ENCODE peak calls at places on chromosome 13, in four cellular contexts. W is HepG2, H is K562, N is GM12878. D is an unnamed sample.

GRCh38 chr13:112776971-112777370 is 87.1 kb downstream of the ATP11A start:
- DNase-seq in W (no peak), H (no peak), N (no peak), D (no peak)

GRCh38 chr13:85500716-85501256 is 298.4 kb downstream of the SLITRK6 start:
- DNase-seq in W (no peak), H (no peak), N (no peak), D (no peak)

GRCh38 chr13:27533155-27533643 is 82.8 kb upstream of the MTIF3 start:
- DNase-seq in W (peak), H (peak), N (no peak), D (peak)

GRCh38 chr13:99454518-99455183 is 46.6 kb upstream of the TM9SF2 start:
- DNase-seq in W (no peak), H (no peak), N (no peak), D (no peak)

GRCh38 chr13:46403851-46404731 is 17.0 kb upstream of the RUBCNL start:
- DNase-seq in W (no peak), H (no peak), N (no peak), D (no peak)

GRCh38 chr13:64817721-64818120 is 2412.4 kb downstream of the PCDH9 start:
- DNase-seq in W (no peak), H (no peak), N (no peak), D (no peak)

GRCh38 chr13:49441846-49442245 is 2.0 kb downstream of the CAB39L start:
- DNase-seq in W (no peak), H (no peak), N (no peak), D (no peak)

GRCh38 chr13:97574926-97575325 is 141.0 kb downstream of the RAP2A start:
- DNase-seq in W (peak), H (peak), N (no peak), D (peak)

GRCh38 chr13:98847780-98848179 is 95.3 kb upstream of the SLC15A1 start:
- DNase-seq in W (no peak), H (peak), N (no peak), D (no peak)

GRCh38 chr13:29195459-29195858 is 375.3 kb downstream of the MTUS2 start:
- DNase-seq in W (no peak), H (no peak), N (no peak), D (no peak)

GRCh38 chr13:44017756-44018309 is 138.1 kb downstream of the LACC1 start:
- DNase-seq in W (no peak), H (no peak), N (no peak), D (no peak)
- TF ChIP-seq FOXK2 in W (no peak), H (no peak), N (no peak), D (no peak)

GRCh38 chr13:44967656-44968451 is 21.4 kb downstream of the NUFIP1 start:
- DNase-seq in W (no peak), H (no peak), N (no peak), D (no peak)

GRCh38 chr13:44974056-44974798 is 15.0 kb downstream of the NUFIP1 start:
- DNase-seq in W (no peak), H (no peak), N (peak), D (no peak)

GRCh38 chr13:44972956-44973581 is 16.2 kb downstream of the NUFIP1 start:
- DNase-seq in W (peak), H (peak), N (no peak), D (peak)

GRCh38 chr13:44969858-44970484 is 19.3 kb downstream of the NUFIP1 start:
- DNase-seq in W (peak), H (peak), N (no peak), D (peak)

GRCh38 chr13:44971656-44972595 is 17.3 kb downstream of the NUFIP1 start:
- DNase-seq in W (no peak), H (no peak), N (no peak), D (no peak)
- TF ChIP-seq FOXK2 in W (no peak), H (no peak), N (no peak), D (no peak)

DNA sequence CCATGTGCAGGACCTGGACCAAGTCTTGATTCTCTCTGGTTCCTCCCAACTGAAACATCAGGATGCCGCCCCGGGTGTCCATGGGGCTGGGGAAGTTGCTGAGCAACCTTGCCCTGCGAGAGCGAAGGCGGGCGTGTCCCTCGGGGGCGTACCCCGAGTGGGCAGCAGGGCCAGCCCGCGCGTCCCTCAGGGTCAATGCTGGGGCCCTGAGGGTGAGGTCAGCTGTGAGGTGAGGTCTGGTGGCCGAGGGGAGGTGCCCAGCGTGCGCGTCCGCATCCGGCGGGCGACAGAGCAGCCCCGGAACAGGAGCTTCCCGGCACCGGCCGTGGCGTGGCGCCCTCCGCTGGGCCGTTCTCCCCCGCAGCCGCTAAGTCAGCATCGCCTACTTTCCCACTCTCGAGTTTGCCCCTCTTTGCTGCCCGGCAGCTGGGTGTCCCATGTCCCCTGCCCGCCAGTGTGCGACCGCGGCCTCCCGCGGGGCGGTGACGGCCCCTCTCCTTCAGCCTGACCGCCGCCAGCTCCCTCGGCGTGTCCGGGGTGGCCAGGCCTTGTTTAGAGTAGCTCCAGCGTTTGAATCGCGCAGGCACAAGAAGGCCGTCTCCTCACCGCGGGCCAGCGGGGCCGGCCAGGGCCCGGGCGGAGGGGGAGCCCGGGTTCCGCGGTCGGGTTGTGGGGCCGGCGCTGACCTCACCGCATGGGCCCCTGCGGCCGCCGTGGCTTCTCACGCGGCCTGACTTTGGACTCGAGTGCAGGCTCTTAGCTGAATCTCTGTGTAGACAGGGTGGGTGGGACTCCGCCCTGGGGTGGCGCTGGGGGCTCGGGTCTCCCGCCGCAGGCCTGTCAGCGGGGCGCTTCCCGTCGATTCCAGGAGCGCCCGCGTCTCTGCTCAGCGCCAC is 33.0 kb downstream of the GJA3 start:
- DNase-seq in W (peak), H (no peak), N (no peak), D (peak)
- TF ChIP-seq FOXK2 in W (no peak), H (no peak), N (no peak), D (no peak)

GRCh38 chr13:20073775-20074174 is 87.1 kb downstream of the GJA3 start:
- DNase-seq in W (no peak), H (no peak), N (peak), D (no peak)
- TF ChIP-seq FOXK2 in W (no peak), H (no peak), N (no peak), D (no peak)

DNA sequence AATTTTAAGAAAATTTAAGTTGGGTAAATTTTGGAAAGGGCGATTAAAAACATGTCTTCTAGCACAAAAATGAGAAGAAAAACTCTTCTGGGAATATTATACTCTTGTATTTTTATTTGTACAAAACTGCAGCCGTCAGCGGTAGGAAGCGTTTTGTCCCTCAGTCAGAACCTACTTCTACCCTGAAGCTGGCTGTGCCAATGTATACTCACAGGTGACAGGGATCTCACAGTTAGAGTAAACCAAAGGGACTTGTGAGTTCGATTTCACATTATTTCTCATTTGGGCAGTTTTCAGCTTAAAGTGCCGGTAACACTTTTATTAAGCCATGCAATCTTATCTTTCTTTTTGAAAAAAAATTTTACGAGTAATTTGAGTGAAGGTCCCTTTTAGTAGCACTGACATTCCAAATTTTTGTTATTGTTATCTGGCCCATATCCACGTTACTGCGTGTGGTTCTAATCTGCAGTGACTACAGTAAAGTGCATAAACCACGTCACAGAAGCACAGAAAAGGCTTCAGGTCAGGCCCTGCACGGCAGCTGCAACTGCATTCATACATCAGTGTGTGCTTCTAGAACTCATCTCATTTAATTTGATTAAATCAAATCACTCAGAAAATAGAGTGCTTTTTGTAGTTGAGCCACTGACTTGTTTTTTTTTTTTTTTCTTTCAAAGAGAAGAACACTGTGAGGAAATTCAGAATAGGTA is 387.3 kb downstream of the LIG4 start:
- DNase-seq in W (no peak), H (no peak), N (no peak), D (no peak)
- TF ChIP-seq FOXK2 in W (no peak), H (no peak), N (no peak), D (no peak)

DNA sequence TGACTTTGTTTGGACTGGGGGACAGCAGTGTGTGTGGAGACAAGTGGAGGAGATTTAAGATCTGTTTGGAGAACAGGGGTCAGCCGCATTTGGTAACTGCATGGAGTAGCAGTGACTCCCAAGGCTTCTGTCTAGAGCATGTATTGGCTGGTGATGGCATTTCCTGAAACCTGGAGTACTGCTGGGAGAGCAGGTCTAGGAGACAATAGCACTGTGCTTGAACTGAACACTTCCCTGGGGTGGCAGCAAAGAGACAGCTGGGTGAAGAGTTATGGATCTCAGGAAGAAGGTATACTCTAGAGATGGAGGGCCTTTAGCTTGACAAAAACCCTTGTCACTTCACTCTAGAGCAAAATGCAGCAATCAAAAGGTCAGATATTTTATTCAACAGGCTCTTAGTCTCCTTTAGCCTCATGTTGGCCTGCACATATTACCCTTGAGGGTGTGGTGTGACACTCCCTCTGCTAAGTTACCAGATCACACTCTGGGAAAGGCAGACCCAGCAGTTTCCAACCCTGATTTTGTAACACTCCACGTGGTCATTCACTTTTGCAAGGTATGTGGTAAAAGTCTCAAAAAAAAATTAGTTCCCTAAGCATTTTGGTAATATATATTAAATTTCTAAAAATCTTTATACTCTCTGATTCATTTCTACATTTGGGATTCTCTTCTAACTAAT is 70.2 kb downstream of the DHRS12 start:
- DNase-seq in W (no peak), H (no peak), N (no peak), D (no peak)
- TF ChIP-seq FOXK2 in W (no peak), H (no peak), N (no peak), D (no peak)

GRCh38 chr13:43270043-43270830 is 246.9 kb downstream of the DNAJC15 start:
- DNase-seq in W (no peak), H (no peak), N (no peak), D (no peak)

GRCh38 chr13:43273362-43273761 is 250.0 kb downstream of the DNAJC15 start:
- DNase-seq in W (no peak), H (no peak), N (no peak), D (no peak)

GRCh38 chr13:43271152-43271551 is 247.8 kb downstream of the DNAJC15 start:
- DNase-seq in W (no peak), H (no peak), N (no peak), D (no peak)

GRCh38 chr13:43269037-43269476 is 245.7 kb downstream of the DNAJC15 start:
- DNase-seq in W (peak), H (no peak), N (no peak), D (no peak)

GRCh38 chr13:43272866-43273265 is 249.5 kb downstream of the DNAJC15 start:
- DNase-seq in W (no peak), H (no peak), N (no peak), D (no peak)
- TF ChIP-seq FOXK2 in W (no peak), H (no peak), N (no peak), D (no peak)

DNA sequence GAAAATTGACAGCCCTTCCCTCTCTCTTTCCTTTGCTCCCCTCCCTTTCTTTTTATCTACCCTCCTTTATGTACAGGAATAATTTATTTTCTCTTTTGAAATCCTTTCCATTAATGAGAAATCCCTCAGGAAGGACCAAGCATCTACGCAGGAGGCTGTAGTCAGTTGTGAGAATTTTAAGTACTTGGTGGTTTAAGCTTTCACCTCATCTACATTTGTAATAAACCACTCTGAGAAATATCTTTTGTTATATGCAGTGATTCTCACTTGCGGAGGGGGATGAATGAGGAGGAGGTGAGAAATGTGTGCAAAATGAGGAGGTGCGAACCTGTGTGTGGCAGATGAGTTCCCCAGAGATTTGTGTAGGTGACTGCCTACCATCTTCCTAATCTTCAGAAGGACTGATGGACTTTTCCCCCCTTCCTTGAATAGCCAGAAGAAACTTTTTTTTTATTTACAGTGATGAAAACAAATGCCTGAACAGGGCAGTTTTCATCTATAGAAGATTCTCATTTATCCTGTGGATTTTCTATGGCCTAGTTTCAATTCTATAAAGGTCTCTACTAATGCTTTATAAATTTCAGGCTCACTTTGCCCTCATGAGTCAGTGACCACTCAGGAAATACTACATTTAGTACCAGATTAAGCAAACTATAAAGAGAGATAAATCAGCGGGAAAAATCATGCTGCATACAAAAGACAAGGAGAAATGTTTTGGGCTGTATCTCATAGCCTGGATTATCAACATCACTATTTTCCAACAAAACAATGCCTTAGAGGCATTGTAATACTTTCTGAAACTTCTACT is 118.3 kb downstream of the LHFPL6 start:
- DNase-seq in W (no peak), H (no peak), N (no peak), D (no peak)
- TF ChIP-seq FOXK2 in W (no peak), H (no peak), N (no peak), D (no peak)